ENCODE peak calls at places on chromosomes 12 and 14, in four cellular contexts. M is K562, P is H1, T is GM12878. S is an unnamed sample.

GRCh38 chr14:103118019-103118662 is 5.1 kb upstream of the TNFAIP2 start:
- DNase-seq in P (no peak), T (no peak), M (no peak), S (no peak)

GRCh38 chr12:54025507-54026393 is 2.5 kb upstream of the HOXC6 start:
- DNase-seq in P (no peak), M (no peak), T (no peak), S (no peak)

GRCh38 chr12:70982286-70982685 is 61.7 kb upstream of the PTPRR start:
- DNase-seq in T (no peak), M (no peak), P (no peak), S (no peak)

GRCh38 chr12:96171905-96172304 is 22.3 kb upstream of the ELK3 start:
- DNase-seq in M (no peak), T (no peak), P (no peak), S (no peak)

GRCh38 chr12:103656291-103656690 is 69.2 kb downstream of the STAB2 start:
- DNase-seq in T (no peak), P (no peak), M (no peak), S (no peak)

GRCh38 chr12:26768611-26769603 is 64.1 kb downstream of the ITPR2 start:
- DNase-seq in M (no peak), T (no peak), P (no peak), S (no peak)

GRCh38 chr14:75518625-75519024 is 3.6 kb upstream of the BATF start:
- DNase-seq in P (peak; percentile 74), T (no peak), M (peak; percentile 43), S (peak; percentile 12)

GRCh38 chr12:125331342-125332052 is 266.3 kb downstream of the AACS start:
- DNase-seq in T (no peak), M (no peak), P (no peak), S (no peak)

GRCh38 chr14:22721213-22721612 is 45.3 kb upstream of the OXA1L start:
- DNase-seq in P (no peak), T (no peak), M (no peak), S (no peak)

GRCh38 chr12:15904378-15904920 is 6.7 kb upstream of the DERA start:
- DNase-seq in T (no peak), P (no peak), M (no peak), S (no peak)

GRCh38 chr12:48771588-48772112 is 17.2 kb downstream of the ADCY6 start:
- DNase-seq in T (no peak), M (no peak), P (no peak), S (no peak)

GRCh38 chr14:75566321-75566720 is 12.1 kb upstream of the FLVCR2 start:
- DNase-seq in T (no peak), P (no peak), M (no peak), S (no peak)

GRCh38 chr12:117470804-117471203 is 109.4 kb upstream of the NOS1 start:
- DNase-seq in P (peak; percentile 54), T (no peak), M (peak; percentile 54), S (no peak)

GRCh38 chr12:115837220-115837619 is 440.3 kb downstream of the MED13L start:
- DNase-seq in T (no peak), M (no peak), P (no peak), S (no peak)

GRCh38 chr14:35337557-35338255 is 45.5 kb downstream of the PSMA6 start:
- DNase-seq in M (no peak), T (no peak), P (peak; percentile 49), S (no peak)

GRCh38 chr14:62126885-62127478 is 364.8 kb downstream of the SNAPC1 start:
- DNase-seq in T (no peak), M (peak; percentile 10), P (no peak), S (peak; percentile 40)

GRCh38 chr12:8145754-8146415 is 10.9 kb upstream of the ZNF705A start:
- DNase-seq in T (no peak), P (peak; percentile 66), M (no peak), S (no peak)

GRCh38 chr12:72368298-72368697 is 96.1 kb downstream of the TRHDE start:
- DNase-seq in T (no peak), M (no peak), P (no peak), S (no peak)
- TF ChIP-seq MAX in T (no peak), M (no peak), P (no peak), S (no peak)

GRCh38 chr12:120902846-120903381 is 1.2 kb downstream of the SPPL3 start:
- DNase-seq in T (no peak), M (no peak), P (no peak), S (no peak)
- H3K79me2 ChIP-seq in T (peaks cover 58% of the 10 kb centered on the region), M (peaks cover 51% of the 10 kb centered on the region), P (peaks cover 13% of the 10 kb centered on the region), S (peaks cover 56% of the 10 kb centered on the region)

GRCh38 chr14:73714656-73715081 is 485 bp upstream of the PNMA1 start:
- DNase-seq in M (no peak), P (no peak), T (no peak), S (no peak)
- TF ChIP-seq EGR1 in M (no peak), P (no peak), T (no peak), S (no peak)

GRCh38 chr12:121656122-121656521 is 13.3 kb downstream of the MORN3 start:
- DNase-seq in M (no peak), T (no peak), P (no peak), S (no peak)
- TF ChIP-seq MAX in M (no peak), T (no peak), P (no peak), S (no peak)

GRCh38 chr14:31389947-31390346 is 30.4 kb downstream of the HEATR5A start:
- DNase-seq in M (no peak), T (no peak), P (no peak), S (no peak)

GRCh38 chr14:31388687-31389413 is 31.5 kb downstream of the HEATR5A start:
- DNase-seq in M (no peak), T (no peak), P (no peak), S (no peak)

GRCh38 chr14:31395119-31395518 is 25.2 kb downstream of the HEATR5A start:
- DNase-seq in T (no peak), P (no peak), M (no peak), S (no peak)

GRCh38 chr14:31391977-31392503 is 28.3 kb downstream of the HEATR5A start:
- DNase-seq in T (no peak), P (no peak), M (no peak), S (no peak)

DNA sequence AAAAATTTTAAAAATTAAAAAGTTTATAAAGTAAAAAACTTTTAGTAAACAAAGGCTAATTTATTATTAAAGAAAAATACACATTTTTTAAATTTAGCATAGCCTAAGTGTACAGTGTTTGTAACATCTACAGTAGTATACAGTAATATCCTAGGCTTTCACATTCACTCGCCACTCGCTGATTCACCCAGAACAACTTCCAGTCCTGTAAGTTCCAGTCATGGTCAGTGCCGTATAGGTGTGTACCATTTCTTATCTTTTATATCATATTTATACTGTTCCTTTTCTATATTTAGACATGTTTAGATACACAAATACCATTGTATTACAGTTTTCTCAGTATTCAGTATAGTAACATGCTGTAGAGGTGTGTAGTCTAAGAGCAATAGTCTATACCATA is 28.9 kb downstream of the HEATR5A start:
- DNase-seq in P (no peak), M (no peak), T (no peak), S (no peak)
- H3K79me2 ChIP-seq in P (no peaks in the 10 kb centered on the region), M (no peaks in the 10 kb centered on the region), T (no peaks in the 10 kb centered on the region), S (no peaks in the 10 kb centered on the region)

S was measured in HCT116.